ENCODE peak calls at places on chromosomes 7 and 10, in four cellular contexts. One of them, this sample, is unnamed.
A peak's percentile ranks its signal among the peaks of the same experiment; 100 is the strongest.

GRCh38 chr7:82444220-82445049 is 858 bp upstream of the CACNA2D1 start:
- DNase-seq in HEK293T: peak; percentile 13
- DNase-seq in HepG2: no peak
- DNase-seq in K562: no peak
- DNase-seq in this sample: peak; percentile 36

GRCh38 chr10:115026041-115026779 is 67.0 kb upstream of the ATRNL1 start:
- DNase-seq in HEK293T: no peak
- DNase-seq in HepG2: no peak
- DNase-seq in K562: peak; percentile 3
- DNase-seq in this sample: peak; percentile 20

GRCh38 chr7:68216046-68216445 is 1219.4 kb downstream of the TYW1 start:
- DNase-seq in HEK293T: no peak
- DNase-seq in HepG2: no peak
- DNase-seq in K562: no peak
- DNase-seq in this sample: no peak

GRCh38 chr7:66629222-66629658 is 559 bp downstream of the KCTD7 start:
- DNase-seq in HEK293T: no peak
- DNase-seq in HepG2: no peak
- DNase-seq in K562: no peak
- DNase-seq in this sample: peak; percentile 24

GRCh38 chr10:130357951-130358350 is 221.8 kb downstream of the GLRX3 start:
- DNase-seq in HEK293T: no peak
- DNase-seq in HepG2: no peak
- DNase-seq in K562: no peak
- DNase-seq in this sample: no peak

GRCh38 chr7:16697507-16698199 is 51.7 kb downstream of the BZW2 start:
- DNase-seq in HEK293T: no peak
- DNase-seq in HepG2: no peak
- DNase-seq in K562: no peak
- DNase-seq in this sample: no peak

GRCh38 chr7:46930336-46930735 is 651.6 kb downstream of the TNS3 start:
- DNase-seq in HEK293T: no peak
- DNase-seq in HepG2: no peak
- DNase-seq in K562: no peak
- DNase-seq in this sample: no peak

GRCh38 chr7:116598278-116598677 is 73.4 kb downstream of the CAV1 start:
- DNase-seq in HEK293T: no peak
- DNase-seq in HepG2: no peak
- DNase-seq in K562: peak; percentile 58
- DNase-seq in this sample: peak; percentile 37

GRCh38 chr7:30162622-30163124 is 27.9 kb downstream of the MTURN start:
- DNase-seq in HEK293T: no peak
- DNase-seq in HepG2: peak; percentile 84
- DNase-seq in K562: no peak
- DNase-seq in this sample: no peak

GRCh38 chr10:97796651-97797050 is 24.9 kb upstream of the SFRP5 start:
- DNase-seq in HEK293T: no peak
- DNase-seq in HepG2: no peak
- DNase-seq in K562: no peak
- DNase-seq in this sample: no peak

GRCh38 chr10:33665512-33665911 is 331.0 kb upstream of the NRP1 start:
- DNase-seq in HEK293T: no peak
- DNase-seq in HepG2: no peak
- DNase-seq in K562: no peak
- DNase-seq in this sample: no peak

GRCh38 chr10:29725133-29725720 is 90.5 kb upstream of the SVIL start:
- DNase-seq in HEK293T: no peak
- DNase-seq in HepG2: no peak
- DNase-seq in K562: no peak
- DNase-seq in this sample: no peak

GRCh38 chr7:155001756-155002410 is 1.0 kb downstream of the PAXIP1 start:
- DNase-seq in HEK293T: peak; percentile 39
- DNase-seq in HepG2: no peak
- DNase-seq in K562: peak; percentile 68
- DNase-seq in this sample: no peak

GRCh38 chr10:109456566-109457361 is 466.5 kb downstream of the XPNPEP1 start:
- DNase-seq in HEK293T: no peak
- DNase-seq in HepG2: no peak
- DNase-seq in K562: no peak
- DNase-seq in this sample: peak; percentile 59

GRCh38 chr10:72330059-72330426 is 24.7 kb downstream of the DNAJB12 start:
- DNase-seq in HEK293T: no peak
- DNase-seq in HepG2: no peak
- DNase-seq in K562: no peak
- DNase-seq in this sample: no peak

GRCh38 chr10:78567680-78568453 is 500.9 kb upstream of the ZMIZ1 start:
- DNase-seq in HEK293T: no peak
- DNase-seq in HepG2: peak; percentile 35
- DNase-seq in K562: no peak
- DNase-seq in this sample: no peak

GRCh38 chr10:110919971-110920881 is 822 bp downstream of the SHOC2 start:
- DNase-seq in HEK293T: peak; percentile 42
- DNase-seq in HepG2: no peak
- DNase-seq in K562: peak; percentile 47
- DNase-seq in this sample: peak; percentile 21

GRCh38 chr10:71219918-71220688 is 7.7 kb downstream of the UNC5B start:
- DNase-seq in HEK293T: no peak
- DNase-seq in HepG2: no peak
- DNase-seq in K562: no peak
- DNase-seq in this sample: no peak

GRCh38 chr10:354901-355617 is 219.8 kb downstream of the ZMYND11 start:
- DNase-seq in HEK293T: no peak
- DNase-seq in HepG2: no peak
- DNase-seq in K562: no peak
- DNase-seq in this sample: no peak

GRCh38 chr10:28532509-28533314 is at the start of gene WAC:
- DNase-seq in HEK293T: peak; percentile 84
- DNase-seq in HepG2: peak; percentile 79
- DNase-seq in K562: peak; percentile 96
- DNase-seq in this sample: peak; percentile 97

GRCh38 chr7:138387755-138388475 is 72.1 kb upstream of the TRIM24 start:
- DNase-seq in HEK293T: no peak
- DNase-seq in HepG2: no peak
- DNase-seq in K562: peak; percentile 23
- DNase-seq in this sample: no peak

DNA sequence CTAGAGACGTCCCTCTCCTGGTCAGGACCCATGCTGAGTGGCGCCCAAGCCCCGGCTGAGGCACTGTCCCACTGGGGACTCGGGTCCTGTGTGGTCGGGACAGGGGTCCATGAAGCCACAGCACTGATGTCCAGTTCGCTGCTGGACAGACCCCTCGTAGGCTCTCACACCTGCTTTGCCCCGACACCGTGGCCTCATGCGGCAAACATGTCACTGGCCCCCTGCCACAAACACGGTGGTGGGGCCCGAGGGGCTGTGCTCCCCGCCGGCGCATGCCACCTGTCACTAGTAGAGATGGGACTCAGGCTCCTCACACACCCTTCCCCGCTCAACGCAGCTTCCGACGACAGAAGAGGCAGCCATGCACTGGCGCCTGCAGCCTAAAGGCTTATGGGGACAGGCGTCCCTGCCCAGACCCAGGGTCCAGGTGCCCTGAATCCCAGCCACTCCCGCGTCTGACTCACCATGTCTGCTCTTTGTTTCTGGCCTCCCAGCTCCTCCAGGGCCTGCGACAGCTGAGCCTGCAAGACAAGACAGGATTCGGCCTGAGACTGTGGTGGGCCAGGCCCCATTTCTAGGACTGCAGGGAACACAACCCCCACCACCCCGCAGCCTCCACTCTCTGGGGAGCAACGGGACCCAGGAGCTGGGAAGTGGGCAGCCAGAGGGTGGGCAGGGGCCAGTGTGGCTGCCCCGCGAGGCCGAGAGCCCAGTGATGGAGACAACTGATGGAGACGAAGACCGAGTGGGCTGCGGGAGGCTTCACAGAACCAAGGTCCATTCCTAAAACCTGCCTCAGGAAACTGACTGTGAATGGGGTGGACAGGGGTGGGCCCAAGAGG is 230.9 kb downstream of the MAD1L1 start:
- DNase-seq in HEK293T: no peak
- DNase-seq in HepG2: no peak
- DNase-seq in K562: no peak
- DNase-seq in this sample: no peak
- TF ChIP-seq ELF4 in HEK293T: no peak
- TF ChIP-seq ELF4 in HepG2: no peak
- TF ChIP-seq ELF4 in K562: no peak
- TF ChIP-seq ELF4 in this sample: no peak

DNA sequence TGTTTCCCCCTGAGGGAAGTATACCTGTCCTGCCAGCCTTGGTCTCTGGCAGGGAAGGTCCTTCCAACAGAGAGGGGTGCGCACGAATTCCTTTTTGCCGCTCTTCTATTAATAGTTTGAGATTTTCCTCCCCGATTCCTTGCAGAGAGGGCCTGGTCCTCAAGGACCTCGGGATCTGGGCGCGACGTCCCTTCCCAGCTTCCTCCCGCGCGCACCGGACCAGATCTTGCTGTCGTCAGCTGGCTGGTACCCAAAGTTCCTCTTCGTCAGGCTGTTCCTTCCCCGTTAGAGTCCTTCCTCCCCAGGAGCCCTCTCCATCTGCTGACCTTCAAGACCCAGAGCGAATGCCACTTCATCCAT is 746 bp upstream of the GOT1 start:
- DNase-seq in HEK293T: no peak
- DNase-seq in HepG2: no peak
- DNase-seq in K562: peak; percentile 69
- DNase-seq in this sample: peak; percentile 53
- TF ChIP-seq ELF4 in HEK293T: no peak
- TF ChIP-seq ELF4 in HepG2: no peak
- TF ChIP-seq ELF4 in K562: no peak
- TF ChIP-seq ELF4 in this sample: no peak

GRCh38 chr10:12656518-12657142 is 307.3 kb downstream of the CAMK1D start:
- DNase-seq in HEK293T: peak; percentile 45
- DNase-seq in HepG2: peak; percentile 37
- DNase-seq in K562: peak; percentile 30
- DNase-seq in this sample: no peak
- TF ChIP-seq ELF4 in HEK293T: no peak
- TF ChIP-seq ELF4 in HepG2: no peak
- TF ChIP-seq ELF4 in K562: no peak
- TF ChIP-seq ELF4 in this sample: no peak

GRCh38 chr7:19352271-19352670 is 207.1 kb upstream of the FERD3L start:
- DNase-seq in HEK293T: no peak
- DNase-seq in HepG2: no peak
- DNase-seq in K562: no peak
- DNase-seq in this sample: no peak

GRCh38 chr7:19351756-19352155 is 206.5 kb upstream of the FERD3L start:
- DNase-seq in HEK293T: no peak
- DNase-seq in HepG2: no peak
- DNase-seq in K562: no peak
- DNase-seq in this sample: no peak

GRCh38 chr7:19353158-19353557 is 207.9 kb upstream of the FERD3L start:
- DNase-seq in HEK293T: no peak
- DNase-seq in HepG2: no peak
- DNase-seq in K562: no peak
- DNase-seq in this sample: no peak
- TF ChIP-seq ELF4 in HEK293T: no peak
- TF ChIP-seq ELF4 in HepG2: no peak
- TF ChIP-seq ELF4 in K562: no peak
- TF ChIP-seq ELF4 in this sample: no peak

DNA sequence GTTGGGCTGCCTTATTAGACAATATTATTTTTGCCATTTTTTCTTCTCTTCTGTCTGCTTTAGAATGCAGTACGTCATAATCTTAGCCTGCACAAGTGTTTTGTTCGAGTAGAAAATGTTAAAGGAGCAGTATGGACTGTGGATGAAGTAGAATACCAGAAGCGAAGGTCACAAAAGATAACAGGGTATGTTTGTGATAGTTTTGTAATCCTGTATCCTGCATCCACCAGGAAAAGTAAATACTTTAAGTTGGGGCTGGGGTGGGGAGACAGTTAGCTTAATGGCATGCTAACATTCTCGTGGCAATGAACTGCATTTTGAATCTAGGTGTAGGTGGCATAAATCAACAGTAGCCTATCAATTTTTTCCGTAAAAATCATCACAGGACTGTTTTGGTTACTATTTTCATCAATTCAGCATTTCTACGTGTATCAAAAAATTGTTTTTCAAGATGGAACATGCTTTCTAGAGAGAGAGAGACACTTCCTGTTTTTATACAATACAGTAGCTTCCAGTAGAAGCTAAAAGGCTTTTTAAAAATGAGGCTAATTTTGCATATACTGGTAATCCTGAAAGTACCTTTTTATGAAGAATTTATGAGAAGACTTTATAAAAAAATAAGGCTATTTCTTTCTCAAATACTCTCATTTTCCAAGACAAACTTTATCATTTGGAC is 247.5 kb downstream of the FOXP2 start:
- DNase-seq in HEK293T: no peak
- DNase-seq in HepG2: no peak
- DNase-seq in K562: no peak
- DNase-seq in this sample: no peak
- TF ChIP-seq ELF4 in HEK293T: no peak
- TF ChIP-seq ELF4 in HepG2: no peak
- TF ChIP-seq ELF4 in K562: no peak
- TF ChIP-seq ELF4 in this sample: no peak

GRCh38 chr10:80468002-80468401 is 13.9 kb downstream of the TSPAN14 start:
- DNase-seq in HEK293T: no peak
- DNase-seq in HepG2: no peak
- DNase-seq in K562: peak; percentile 58
- DNase-seq in this sample: peak; percentile 74
- TF ChIP-seq ELF4 in HEK293T: no peak
- TF ChIP-seq ELF4 in HepG2: no peak
- TF ChIP-seq ELF4 in K562: no peak
- TF ChIP-seq ELF4 in this sample: no peak

DNA sequence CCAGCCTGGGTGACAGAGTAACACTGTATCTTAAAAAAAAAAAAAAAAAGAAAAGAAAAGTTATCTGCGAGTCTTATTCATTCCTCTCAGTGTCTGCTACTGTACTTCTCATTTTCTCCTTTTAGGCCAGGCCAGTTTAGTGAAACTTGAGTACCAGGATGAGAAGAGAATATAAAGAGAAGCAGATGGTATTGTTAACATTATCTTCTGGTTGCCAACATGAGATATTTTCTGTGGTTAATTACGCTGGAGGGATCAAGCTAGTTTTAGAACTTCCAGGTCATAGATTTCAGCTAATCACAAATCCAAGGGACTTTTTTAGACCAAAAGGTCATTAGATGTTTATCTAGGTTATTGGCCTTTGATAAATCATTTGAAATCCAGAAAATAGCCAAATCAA is 252.6 kb upstream of the SMIM30 start:
- DNase-seq in HEK293T: no peak
- DNase-seq in HepG2: no peak
- DNase-seq in K562: no peak
- DNase-seq in this sample: no peak
- TF ChIP-seq ELF4 in HEK293T: no peak
- TF ChIP-seq ELF4 in HepG2: no peak
- TF ChIP-seq ELF4 in K562: no peak
- TF ChIP-seq ELF4 in this sample: no peak

This sample was measured in WTC11.